ENCODE peak calls at places on chromosomes 3 and 15, in eight cellular contexts. A, U, X, N, J, S, M and R are unnamed samples.

GRCh38 chr15:64247535-64247905 is 84.7 kb upstream of the PPIB start:
- DNase-seq in A (no peak), M (no peak), S (no peak), J (no peak), X (no peak), N (no peak), U (no peak), R (no peak)

GRCh38 chr3:47117803-47118364 is 46.0 kb downstream of the SETD2 start:
- DNase-seq in M (no peak), A (no peak), U (no peak), S (no peak), N (no peak), X (no peak), J (no peak), R (no peak)

GRCh38 chr3:76442374-76442915 is 597.5 kb upstream of the ROBO2 start:
- DNase-seq in A (no peak), S (no peak), X (no peak), N (no peak), U (no peak), J (no peak), M (no peak), R (no peak)

GRCh38 chr15:35557544-35557943 is 11.6 kb upstream of the DPH6 start:
- DNase-seq in N (no peak), J (no peak), X (no peak), A (no peak), M (peak; percentile 80), S (no peak), U (peak; percentile 36), R (no peak)

GRCh38 chr15:61916104-61916503 is 144.1 kb downstream of the VPS13C start:
- DNase-seq in N (no peak), A (no peak), U (no peak), J (no peak), X (no peak), S (no peak), M (no peak), R (no peak)

GRCh38 chr3:146818301-146818700 is 213.2 kb upstream of the PLSCR5 start:
- DNase-seq in S (no peak), A (no peak), J (no peak), U (no peak), X (no peak), M (no peak), N (no peak), R (no peak)

GRCh38 chr3:29772436-29772835 is 491.6 kb downstream of the RBMS3 start:
- DNase-seq in A (no peak), N (no peak), X (no peak), S (no peak), U (no peak), M (no peak), J (no peak), R (no peak)

GRCh38 chr3:186746008-186746407 is 28.8 kb downstream of the KNG1 start:
- DNase-seq in U (no peak), J (peak; percentile 54), M (peak; percentile 60), S (no peak), A (no peak), X (no peak), N (peak; percentile 40), R (peak; percentile 60)

GRCh38 chr15:78726870-78727551 is 84.3 kb downstream of the ADAMTS7 start:
- DNase-seq in M (peak; percentile 70), X (no peak), J (peak; percentile 88), U (no peak), A (no peak), S (no peak), N (no peak), R (peak; percentile 21)

GRCh38 chr3:164655462-164655861 is 422.8 kb downstream of the SI start:
- DNase-seq in N (no peak), S (no peak), X (no peak), U (no peak), A (no peak), J (no peak), M (no peak), R (no peak)

GRCh38 chr15:69045810-69046209 is 31.3 kb downstream of the NOX5 start:
- DNase-seq in N (no peak), A (no peak), X (no peak), J (no peak), U (no peak), M (no peak), S (no peak), R (no peak)

GRCh38 chr15:69444686-69445085 is 7.9 kb upstream of the RPLP1 start:
- DNase-seq in S (no peak), U (no peak), J (no peak), X (no peak), A (no peak), M (no peak), N (no peak), R (no peak)

GRCh38 chr15:60095711-60096110 is 91.6 kb downstream of the FOXB1 start:
- DNase-seq in A (no peak), J (no peak), U (no peak), M (no peak), S (no peak), N (no peak), X (no peak), R (no peak)

GRCh38 chr15:88881781-88882180 is 13.6 kb downstream of the HAPLN3 start:
- DNase-seq in U (no peak), N (no peak), A (no peak), S (no peak), J (no peak), M (no peak), X (no peak), R (no peak)

GRCh38 chr3:20648921-20649381 is 462.9 kb upstream of the SGO1 start:
- DNase-seq in J (no peak), X (no peak), S (no peak), A (no peak), U (no peak), M (no peak), N (no peak), R (no peak)

GRCh38 chr3:31893174-31893573 is 87.9 kb downstream of the OSBPL10 start:
- DNase-seq in A (no peak), M (no peak), S (no peak), X (no peak), N (no peak), U (no peak), J (no peak), R (no peak)

GRCh38 chr3:141642215-141642614 is 95.9 kb upstream of the RNF7 start:
- DNase-seq in X (no peak), N (no peak), J (no peak), A (no peak), S (no peak), M (no peak), U (no peak), R (no peak)

DNA sequence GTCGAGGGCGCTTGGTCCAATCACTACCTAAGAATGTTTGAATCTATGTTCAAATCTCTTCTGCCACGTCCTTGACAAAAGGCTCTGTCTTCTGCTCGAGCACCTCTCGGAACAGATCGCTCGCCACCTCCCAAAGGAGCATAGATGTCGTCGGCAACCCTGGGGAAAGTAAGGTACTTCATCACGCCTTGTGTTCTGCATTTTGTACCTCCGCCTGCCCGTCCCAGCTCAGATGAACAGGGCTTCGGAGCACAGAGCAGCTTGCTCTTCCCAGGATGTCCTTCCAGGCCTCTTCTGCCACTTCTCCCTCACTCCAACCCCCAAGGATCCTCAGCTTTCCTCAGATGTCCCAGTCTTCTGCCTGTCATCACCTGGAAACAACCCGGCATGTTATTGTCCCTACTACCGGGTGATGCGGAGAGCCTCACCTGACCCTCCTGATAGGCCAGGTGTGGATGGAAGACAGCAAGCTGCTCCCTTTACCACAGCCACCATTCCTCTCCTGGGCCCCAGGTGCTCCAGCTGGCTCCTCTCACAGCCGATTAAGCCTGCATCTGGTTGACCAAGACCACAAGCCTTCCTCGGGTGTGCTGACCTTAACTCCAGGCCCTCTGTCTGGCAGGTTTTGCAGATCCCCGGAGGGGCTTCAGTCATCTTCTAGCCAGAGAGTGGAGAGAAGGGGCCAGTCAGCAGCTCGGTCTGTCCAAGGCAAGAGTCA is 270.5 kb downstream of the FAM43A start:
- DNase-seq in X (no peak), N (no peak), A (no peak), S (no peak), M (no peak), U (no peak), J (no peak), R (no peak)
- H3K4me1 ChIP-seq in X (no peaks in the 10 kb centered on the region), N (peaks cover 20% of the 10 kb centered on the region), A (peaks cover 7% of the 10 kb centered on the region), S (peaks cover 32% of the 10 kb centered on the region), M (no peaks in the 10 kb centered on the region), U (no peaks in the 10 kb centered on the region), J (no peaks in the 10 kb centered on the region), R (peaks cover 19% of the 10 kb centered on the region)

DNA sequence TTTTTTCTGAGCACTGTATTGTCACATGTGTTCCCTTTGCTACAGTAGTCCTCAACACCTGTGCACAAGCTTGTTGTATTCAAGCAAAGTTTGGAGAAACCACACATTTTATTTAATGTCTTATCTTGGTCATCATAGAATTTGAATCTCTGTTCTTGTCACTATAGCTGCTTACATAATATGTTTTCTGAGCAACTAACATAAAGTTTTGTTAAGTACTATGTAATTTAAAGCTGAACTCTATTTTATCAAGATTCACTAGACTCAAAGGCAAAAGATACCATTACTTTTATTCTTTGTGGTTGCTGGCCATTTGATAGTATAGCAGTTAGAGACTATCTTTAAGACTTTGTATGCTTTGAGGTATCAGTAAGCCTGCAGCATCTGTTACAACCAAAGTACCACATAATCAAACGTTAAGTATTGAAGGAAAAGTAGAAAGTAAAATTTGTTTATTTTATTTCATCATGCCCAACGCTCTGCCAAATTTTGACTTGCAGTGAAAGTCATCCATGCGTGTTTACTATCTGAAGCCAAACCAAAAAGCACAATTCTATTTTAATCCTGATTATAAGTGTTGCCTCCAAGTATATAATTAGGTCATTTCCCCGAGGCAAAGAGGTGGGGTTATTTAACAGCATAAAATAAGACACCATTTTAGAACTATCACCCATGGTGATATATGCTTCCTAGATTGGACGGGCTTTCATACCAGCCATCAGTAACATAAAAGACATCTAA is 10.3 kb upstream of the ABHD10 start:
- DNase-seq in N (no peak), M (no peak), A (no peak), X (no peak), U (no peak), J (no peak), S (no peak), R (no peak)
- H3K4me1 ChIP-seq in N (peaks cover 32% of the 10 kb centered on the region), M (peaks cover 25% of the 10 kb centered on the region), A (peaks cover 3% of the 10 kb centered on the region), X (peaks cover 9% of the 10 kb centered on the region), U (no peaks in the 10 kb centered on the region), J (no peaks in the 10 kb centered on the region), S (peaks cover 46% of the 10 kb centered on the region), R (no peaks in the 10 kb centered on the region)

DNA sequence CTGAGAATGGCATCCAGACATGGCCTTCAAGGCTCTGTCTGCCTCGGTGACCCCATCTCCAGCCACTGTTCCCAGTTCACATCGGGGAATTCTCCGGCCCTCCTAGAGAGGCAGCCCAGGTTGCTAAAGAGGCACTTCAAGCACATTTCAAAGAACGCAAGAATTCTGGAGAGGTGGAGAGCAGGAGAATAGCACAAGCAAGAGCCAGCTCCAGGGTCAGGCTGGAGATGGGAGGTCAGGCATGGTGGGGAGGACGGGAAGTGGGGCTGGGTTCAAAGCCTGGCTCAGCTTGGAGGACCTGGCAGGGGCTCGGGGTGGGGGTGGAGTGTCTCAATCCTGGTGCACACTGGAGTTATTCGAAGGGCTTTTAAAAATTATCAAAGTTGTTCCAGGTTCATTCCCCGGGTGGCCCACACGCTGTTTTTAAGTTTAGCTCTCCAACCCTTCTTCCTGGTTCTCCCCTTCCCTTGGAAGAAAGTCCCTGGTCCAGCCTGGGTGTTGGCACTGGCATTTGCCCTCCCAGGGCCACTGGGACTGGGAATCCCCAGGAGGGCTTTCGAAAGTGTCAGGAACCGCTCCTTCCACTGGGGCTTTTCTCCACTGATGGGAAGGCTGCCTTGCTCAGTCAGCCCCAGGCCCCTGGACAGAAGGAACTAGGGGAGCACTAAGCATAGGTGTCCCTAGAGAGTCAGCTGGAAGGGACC is 35.8 kb downstream of the ZNF710 start:
- DNase-seq in X (no peak), M (no peak), J (no peak), U (no peak), A (peak; percentile 10), S (no peak), N (no peak), R (no peak)
- H3K4me1 ChIP-seq in X (peaks cover 22% of the 10 kb centered on the region), M (peaks cover 7% of the 10 kb centered on the region), J (peaks cover 29% of the 10 kb centered on the region), U (peaks cover 16% of the 10 kb centered on the region), A (peaks cover 19% of the 10 kb centered on the region), S (peaks cover 75% of the 10 kb centered on the region), N (peaks cover 41% of the 10 kb centered on the region), R (peaks cover 54% of the 10 kb centered on the region)

GRCh38 chr3:184785106-184785505 is 26.9 kb upstream of the VPS8 start:
- DNase-seq in N (no peak), U (no peak), X (no peak), S (no peak), M (no peak), A (no peak), J (no peak), R (no peak)
- H3K4me1 ChIP-seq in N (peaks cover 14% of the 10 kb centered on the region), U (no peaks in the 10 kb centered on the region), X (peaks cover 6% of the 10 kb centered on the region), S (peaks cover 15% of the 10 kb centered on the region), M (peaks cover 7% of the 10 kb centered on the region), A (peaks cover 16% of the 10 kb centered on the region), J (no peaks in the 10 kb centered on the region), R (no peaks in the 10 kb centered on the region)